ENCODE peak calls at places on chromosomes 5 and 9, in seven cellular contexts. N is bronchial epithelial cell; Z is mammary epithelial cell; D is AG10803; B is colonic mucosa; M is hepatocyte; Y is CD8-positive, alpha-beta T cell. O is an unnamed sample.

GRCh38 chr5:6424110-6424659 is 24.5 kb upstream of the UBE2QL1 start:
- DNase-seq in N (no peak), M (no peak), Y (no peak), Z (no peak), D (no peak), B (no peak), O (no peak)

GRCh38 chr5:150797384-150797783 is 18.8 kb downstream of the SMIM3 start:
- DNase-seq in N (no peak), Z (no peak), B (no peak), D (no peak), Y (no peak), M (no peak), O (no peak)

GRCh38 chr9:131670247-131670681 is 69.6 kb downstream of the RAPGEF1 start:
- DNase-seq in Z (no peak), N (no peak), B (no peak), Y (no peak), M (no peak), D (no peak), O (no peak)

GRCh38 chr9:131799177-131799823 is 59.4 kb upstream of the RAPGEF1 start:
- DNase-seq in M (peak), N (peak), D (peak), Y (peak), Z (peak), B (peak), O (peak)

GRCh38 chr5:27124590-27124989 is 86.2 kb upstream of the CDH9 start:
- DNase-seq in Z (peak), D (peak), B (no peak), M (peak), N (peak), Y (no peak), O (no peak)

GRCh38 chr5:135966165-135966564 is 11.4 kb upstream of the LECT2 start:
- DNase-seq in Y (no peak), Z (no peak), N (no peak), D (no peak), M (no peak), B (no peak), O (no peak)

GRCh38 chr5:208449-209114 is 9.4 kb downstream of the CCDC127 start:
- DNase-seq in M (no peak), N (no peak), B (no peak), D (no peak), Z (no peak), Y (no peak), O (no peak)

GRCh38 chr9:132036521-132036920 is 43.1 kb downstream of the MED27 start:
- DNase-seq in D (no peak), M (no peak), Y (no peak), B (no peak), Z (no peak), N (no peak), O (no peak)

GRCh38 chr9:6557883-6558282 is 87.6 kb downstream of the GLDC start:
- DNase-seq in Z (no peak), B (no peak), D (no peak), N (no peak), M (no peak), Y (no peak), O (no peak)

GRCh38 chr5:160352308-160352707 is 18.1 kb downstream of the C1QTNF2 start:
- DNase-seq in N (peak), B (no peak), D (no peak), Y (no peak), Z (no peak), M (no peak), O (no peak)

GRCh38 chr9:21685502-21685901 is 116.9 kb upstream of the MTAP start:
- DNase-seq in D (no peak), Y (no peak), Z (no peak), N (no peak), B (no peak), M (no peak), O (no peak)

GRCh38 chr9:134839441-134840125 is 41.0 kb upstream of the FCN2 start:
- DNase-seq in Z (no peak), D (no peak), M (no peak), N (no peak), Y (no peak), B (no peak), O (no peak)

GRCh38 chr9:127873886-127874285 is 3.6 kb downstream of the AK1 start:
- DNase-seq in Z (no peak), N (no peak), B (peak), M (no peak), D (peak), Y (no peak), O (no peak)

GRCh38 chr5:135333737-135334515 is 65.1 kb downstream of the MACROH2A1 start:
- DNase-seq in M (no peak), N (no peak), B (no peak), Z (no peak), Y (no peak), D (no peak), O (no peak)

GRCh38 chr5:65771266-65771665 is 49.3 kb downstream of the NLN start:
- DNase-seq in B (no peak), N (no peak), Y (no peak), Z (no peak), D (no peak), M (no peak), O (no peak)

GRCh38 chr5:78896128-78896527 is 89.0 kb downstream of the ARSB start:
- DNase-seq in D (peak), N (peak), Y (no peak), Z (peak), B (no peak), M (no peak), O (no peak)

GRCh38 chr9:117028103-117028858 is 341.2 kb downstream of the TRIM32 start:
- DNase-seq in B (no peak), D (peak), N (no peak), Z (no peak), M (no peak), Y (no peak), O (no peak)

GRCh38 chr9:117043159-117043558 is 356.1 kb downstream of the TRIM32 start:
- DNase-seq in M (peak), B (no peak), N (no peak), Y (no peak), D (no peak), Z (no peak), O (no peak)

GRCh38 chr5:132425009-132425937 is 55.8 kb downstream of the SLC22A5 start:
- DNase-seq in N (peak), M (peak), D (peak), Z (peak), Y (peak), B (peak), O (no peak)

GRCh38 chr5:53438486-53439472 is 41.6 kb upstream of the FST start:
- DNase-seq in N (peak), Z (peak), D (peak), Y (no peak), M (no peak), B (no peak), O (no peak)
- TF ChIP-seq CTCF in N (no peak), Z (peak), D (no peak), Y (no peak), M (no peak), B (no peak), O (peak)

GRCh38 chr9:123365287-123365880 is 9.4 kb downstream of the CRB2 start:
- DNase-seq in M (no peak), N (no peak), Y (no peak), Z (no peak), D (no peak), B (no peak), O (no peak)
- TF ChIP-seq CTCF in M (peak), N (peak), Y (no peak), Z (peak), D (peak), B (no peak), O (peak)

GRCh38 chr9:118829334-118829733 is 539.9 kb downstream of the BRINP1 start:
- DNase-seq in Y (no peak), D (peak), B (no peak), N (no peak), M (peak), Z (peak), O (no peak)
- TF ChIP-seq CTCF in Y (no peak), D (peak), B (no peak), N (no peak), M (peak), Z (no peak), O (peak)

GRCh38 chr5:141196363-141196762 is 3.1 kb upstream of the PCDHB11 start:
- DNase-seq in B (no peak), N (no peak), M (no peak), Z (no peak), D (no peak), Y (no peak), O (no peak)

DNA sequence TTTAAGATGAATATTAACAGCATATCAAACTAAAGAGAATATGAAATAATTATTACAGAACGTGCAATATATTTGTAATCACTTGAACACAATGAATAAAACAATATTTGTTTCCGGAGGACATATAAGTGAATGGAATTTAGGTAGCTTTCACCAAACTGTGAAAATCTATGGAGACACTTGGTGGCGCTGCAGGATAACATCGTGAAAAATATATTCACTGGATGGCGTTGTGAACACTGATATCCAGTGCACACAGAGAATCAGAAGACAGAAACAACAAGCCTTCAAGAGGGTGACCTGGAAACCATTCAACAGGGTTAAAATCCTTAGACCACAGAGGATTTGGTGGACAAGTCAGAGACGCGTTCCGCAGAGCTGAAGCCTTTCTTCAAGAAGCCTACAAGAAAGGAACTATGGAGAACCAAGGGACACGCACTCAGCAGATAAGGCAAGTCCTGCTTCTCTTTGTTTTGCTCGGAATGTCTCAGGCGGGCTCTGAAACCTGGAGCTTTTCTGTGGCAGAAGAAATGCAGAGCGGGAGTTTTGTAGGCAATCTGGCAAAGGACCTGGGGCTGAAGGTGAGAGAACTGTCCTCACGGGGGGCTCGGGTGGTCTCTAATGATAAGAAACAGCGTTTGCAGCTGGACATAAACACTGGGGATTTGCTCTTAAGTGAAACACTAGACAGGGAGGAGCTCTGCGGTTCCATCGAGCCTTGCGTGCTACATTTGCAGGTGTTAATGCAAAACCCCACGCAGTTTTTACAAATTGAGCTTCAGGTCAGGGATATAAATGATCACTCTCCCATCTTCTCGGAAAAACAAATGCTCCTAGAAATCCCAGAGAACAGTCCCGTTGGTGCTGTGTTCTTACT is at the start of gene PCDHB11:
- DNase-seq in Y (no peak), M (no peak), N (no peak), Z (peak), D (no peak), B (no peak), O (no peak)
- TF ChIP-seq CTCF in Y (no peak), M (peak), N (no peak), Z (no peak), D (no peak), B (no peak), O (peak)

GRCh38 chr9:37039065-37039464 is 5.0 kb upstream of the PAX5 start:
- DNase-seq in N (no peak), Y (no peak), Z (no peak), D (no peak), M (no peak), B (no peak), O (no peak)

GRCh38 chr9:37042421-37042820 is 8.4 kb upstream of the PAX5 start:
- DNase-seq in M (no peak), N (no peak), D (no peak), Y (no peak), Z (no peak), B (no peak), O (no peak)

GRCh38 chr9:37037137-37037743 is 3.2 kb upstream of the PAX5 start:
- DNase-seq in D (no peak), N (peak), Z (no peak), M (no peak), B (peak), Y (no peak), O (no peak)

GRCh38 chr9:37037744-37038640 is 3.9 kb upstream of the PAX5 start:
- DNase-seq in Y (no peak), M (peak), B (no peak), Z (no peak), N (no peak), D (no peak), O (no peak)

DNA sequence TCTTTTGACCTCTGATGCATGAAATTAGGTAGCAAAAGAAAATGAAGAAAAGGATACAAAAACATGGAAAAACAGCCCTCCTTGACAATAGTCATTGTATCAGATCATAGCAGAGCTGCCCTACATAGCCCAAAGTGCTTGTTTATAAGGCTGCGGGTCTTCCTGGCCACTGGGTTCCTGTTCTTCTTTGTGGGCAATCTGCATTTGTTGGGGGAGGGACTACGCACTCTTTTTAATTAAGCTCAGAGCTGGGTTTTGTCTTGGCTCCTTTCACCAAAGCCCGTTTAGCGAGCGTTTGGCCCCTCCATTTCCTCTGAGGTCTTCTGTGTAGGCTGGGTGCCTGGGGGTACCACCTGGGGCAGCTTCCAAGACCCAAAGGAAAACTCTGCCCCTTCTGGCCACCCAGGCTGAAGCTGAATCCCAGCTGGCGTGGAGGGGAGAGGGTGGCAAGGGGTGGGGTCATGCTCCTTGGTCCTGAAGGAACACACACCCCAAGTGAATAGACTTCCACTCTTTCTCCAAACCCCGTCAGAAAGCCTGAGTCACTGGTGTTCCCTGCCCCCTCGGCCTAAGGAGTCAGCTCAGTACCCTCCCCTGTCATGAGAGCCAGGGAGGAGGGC is 6.5 kb upstream of the PAX5 start:
- DNase-seq in D (no peak), Z (no peak), Y (no peak), M (no peak), N (no peak), B (no peak), O (no peak)
- TF ChIP-seq CTCF in D (no peak), Z (no peak), Y (no peak), M (no peak), N (no peak), B (no peak), O (no peak)

DNA sequence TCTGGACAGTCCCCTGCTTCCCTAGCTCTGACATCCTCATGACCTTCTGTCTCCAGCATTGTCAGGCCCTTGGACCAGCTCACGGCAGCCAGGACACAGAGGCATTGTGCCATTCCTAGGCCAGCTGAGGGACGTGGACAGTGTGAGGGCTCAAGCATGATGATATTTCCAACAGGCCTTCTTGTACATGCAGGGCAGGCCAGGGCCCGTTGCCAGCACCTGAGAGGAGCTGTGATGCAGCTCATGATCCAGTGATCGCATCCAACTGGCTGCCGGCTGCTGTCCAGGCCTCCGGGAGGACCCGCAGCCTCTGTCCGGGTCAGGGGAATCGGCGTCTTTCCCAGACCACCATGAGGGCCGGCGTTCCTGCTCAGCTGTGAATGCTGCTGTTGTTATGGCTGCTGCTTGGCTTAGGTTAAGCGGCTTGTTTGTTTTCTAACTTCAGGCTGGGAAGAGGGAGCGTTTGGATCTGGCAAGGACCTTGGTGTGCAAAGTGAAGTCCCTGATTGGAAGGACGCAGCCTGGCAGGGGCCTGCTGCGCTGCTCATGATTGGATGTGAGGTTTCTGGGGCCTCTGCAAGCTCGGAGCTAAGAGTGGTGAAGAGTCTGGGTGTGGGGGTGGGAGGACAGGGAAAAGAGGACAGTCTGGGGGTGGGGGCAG is 53.8 kb downstream of the PDZD2 start:
- DNase-seq in Y (no peak), B (no peak), M (no peak), D (no peak), N (no peak), Z (no peak), O (no peak)
- TF ChIP-seq CTCF in Y (no peak), B (no peak), M (no peak), D (no peak), N (no peak), Z (no peak), O (no peak)

GRCh38 chr9:126621056-126621918 is 7.6 kb downstream of the LMX1B start:
- DNase-seq in D (no peak), M (no peak), Y (no peak), N (no peak), Z (no peak), B (no peak), O (no peak)
- TF ChIP-seq CTCF in D (no peak), M (no peak), Y (no peak), N (no peak), Z (no peak), B (no peak), O (no peak)

GRCh38 chr5:167603135-167603534 is 688.3 kb upstream of the WWC1 start:
- DNase-seq in D (no peak), M (no peak), Z (no peak), Y (no peak), N (no peak), B (no peak), O (no peak)

GRCh38 chr5:167614294-167615104 is 676.9 kb upstream of the WWC1 start:
- DNase-seq in Z (no peak), B (no peak), N (no peak), M (no peak), Y (no peak), D (no peak), O (no peak)

GRCh38 chr5:167608708-167609272 is 682.7 kb upstream of the WWC1 start:
- DNase-seq in N (peak), M (no peak), Y (no peak), B (no peak), D (no peak), Z (peak), O (no peak)
- TF ChIP-seq CTCF in N (peak), M (no peak), Y (no peak), B (no peak), D (peak), Z (peak), O (peak)

GRCh38 chr5:39151731-39152130 is 67.6 kb downstream of the FYB1 start:
- DNase-seq in N (no peak), D (no peak), Y (no peak), M (no peak), B (no peak), Z (no peak), O (no peak)

GRCh38 chr5:39149966-39150365 is 69.4 kb downstream of the FYB1 start:
- DNase-seq in M (no peak), Y (no peak), N (no peak), B (no peak), Z (no peak), D (no peak), O (no peak)

GRCh38 chr5:39148983-39149534 is 70.3 kb downstream of the FYB1 start:
- DNase-seq in N (peak), D (peak), Y (no peak), Z (no peak), M (no peak), B (no peak), O (no peak)

DNA sequence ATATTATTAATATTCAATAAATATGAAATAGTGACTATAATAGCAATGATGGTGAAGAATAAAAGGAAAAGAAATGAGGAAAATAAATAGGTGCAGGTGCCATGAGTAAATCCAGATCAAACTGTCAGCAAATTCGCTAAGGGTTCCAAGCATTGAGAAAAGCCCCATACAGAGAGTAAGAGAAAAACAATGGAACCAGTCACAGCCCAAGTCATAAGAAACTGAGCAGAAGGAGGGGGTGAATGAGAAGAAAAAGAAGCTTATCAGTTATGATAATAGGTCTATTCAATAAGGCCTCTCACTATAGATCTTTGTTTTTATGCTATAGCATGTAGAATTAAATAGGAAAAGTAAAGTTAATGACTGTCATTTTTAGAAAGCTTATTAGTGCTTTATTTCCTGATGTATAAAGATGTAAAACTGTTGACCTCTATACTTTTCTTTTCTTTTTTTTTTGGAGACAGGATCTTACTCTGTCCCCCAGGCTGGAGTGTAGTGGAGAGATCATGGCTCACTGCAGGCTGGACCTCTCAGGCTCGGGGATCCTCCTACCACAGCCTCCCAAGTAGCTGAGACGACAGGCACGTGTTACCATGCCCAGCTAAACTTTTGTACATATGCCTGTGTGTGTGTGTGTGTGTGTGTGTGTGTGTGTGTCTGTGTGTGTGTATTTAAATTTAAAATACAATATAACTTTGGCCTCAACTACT is 72.4 kb downstream of the FYB1 start:
- DNase-seq in M (no peak), Z (no peak), D (no peak), N (no peak), Y (no peak), B (no peak), O (no peak)
- TF ChIP-seq CTCF in M (no peak), Z (no peak), D (no peak), N (no peak), Y (no peak), B (no peak), O (no peak)